ENCODE peak calls at places on chromosomes 11 and 22, in seven cellular contexts. A is WTC11, D is AG10803, N is upper lobe of right lung, T is heart left ventricle, Q is fibroblast of the aortic adventitia, W is GM12865. K is an unnamed sample.

GRCh38 chr11:83493918-83494317 is 207.8 kb upstream of the CCDC90B start:
- DNase-seq in W (no peak), D (no peak), T (no peak), A (no peak), N (no peak), Q (no peak), K (no peak)

GRCh38 chr22:25210831-25211230 is 8.6 kb upstream of the CRYBB2 start:
- DNase-seq in T (no peak), W (no peak), D (no peak), N (no peak), Q (no peak), A (no peak), K (no peak)

GRCh38 chr11:104873252-104873651 is 25.0 kb downstream of the CASP12 start:
- DNase-seq in N (no peak), D (no peak), W (no peak), T (no peak), A (peak; percentile 37), Q (no peak), K (no peak)

GRCh38 chr11:70152244-70152643 is 50.9 kb upstream of the FADD start:
- DNase-seq in D (no peak), A (no peak), N (no peak), W (no peak), T (no peak), Q (no peak), K (no peak)

GRCh38 chr11:117618273-117618672 is 178.7 kb downstream of the DSCAML1 start:
- DNase-seq in T (no peak), Q (no peak), W (no peak), N (peak; percentile 0), D (no peak), A (no peak), K (no peak)

GRCh38 chr22:50527921-50528681 is 1.7 kb downstream of the TYMP start:
- DNase-seq in W (no peak), Q (no peak), T (peak; percentile 26), N (no peak), D (no peak), A (no peak), K (no peak)

GRCh38 chr11:133953571-133953970 is 3.2 kb downstream of the IGSF9B start:
- DNase-seq in A (no peak), W (no peak), D (no peak), N (no peak), Q (no peak), T (no peak), K (no peak)

GRCh38 chr11:60830478-60831142 is 11.3 kb upstream of the CCDC86 start:
- DNase-seq in N (no peak), T (no peak), Q (no peak), D (no peak), A (no peak), W (no peak), K (no peak)

GRCh38 chr11:2577071-2578005 is 122.5 kb downstream of the KCNQ1OT1 start:
- DNase-seq in Q (no peak), D (no peak), T (peak; percentile 23), A (peak; percentile 19), W (no peak), N (peak; percentile 61), K (no peak)

GRCh38 chr22:44645531-44645930 is 56.5 kb upstream of the PRR5 start:
- DNase-seq in T (no peak), A (no peak), D (no peak), W (no peak), N (no peak), Q (no peak), K (no peak)

GRCh38 chr11:77187105-77187750 is 59.2 kb downstream of the MYO7A start:
- DNase-seq in N (no peak), D (no peak), W (no peak), A (no peak), Q (no peak), T (no peak), K (no peak)

GRCh38 chr22:31838917-31839316 is 85.1 kb downstream of the DEPDC5 start:
- DNase-seq in A (no peak), T (no peak), Q (no peak), D (no peak), W (no peak), N (no peak), K (no peak)

GRCh38 chr11:4695442-4695841 is 2.2 kb downstream of the OR51E2 start:
- DNase-seq in D (no peak), T (no peak), W (no peak), Q (no peak), N (no peak), A (no peak), K (no peak)

GRCh38 chr11:60125962-60126585 is 37.6 kb downstream of the MS4A2 start:
- DNase-seq in D (no peak), A (no peak), Q (no peak), W (no peak), T (no peak), N (no peak), K (no peak)

GRCh38 chr11:61973603-61974162 is 6.2 kb upstream of the FTH1 start:
- DNase-seq in T (peak; percentile 44), N (peak; percentile 66), Q (peak; percentile 65), W (no peak), A (no peak), D (peak; percentile 29), K (no peak)

GRCh38 chr11:69499946-69500284 is 18.5 kb downstream of the LINC01488 start:
- DNase-seq in N (peak; percentile 49), W (no peak), D (no peak), Q (no peak), A (no peak), T (peak; percentile 34), K (no peak)

GRCh38 chr11:115550291-115551059 is 46.3 kb upstream of the CADM1 start:
- DNase-seq in T (no peak), N (no peak), D (no peak), Q (no peak), W (no peak), A (no peak), K (no peak)

GRCh38 chr11:28981331-28981865 is 873.2 kb downstream of the METTL15 start:
- DNase-seq in T (no peak), A (no peak), N (no peak), Q (peak; percentile 45), W (no peak), D (no peak), K (no peak)

GRCh38 chr11:128465946-128466688 is 121.2 kb downstream of the ETS1 start:
- DNase-seq in D (no peak), T (peak; percentile 75), W (no peak), N (no peak), A (no peak), Q (no peak), K (no peak)

GRCh38 chr11:70747889-70748288 is 349.6 kb downstream of the CTTN start:
- DNase-seq in T (no peak), D (no peak), Q (no peak), W (no peak), A (no peak), N (no peak), K (no peak)

GRCh38 chr11:63510360-63511130 is 4.7 kb downstream of the LGALS12 start:
- DNase-seq in D (peak; percentile 19), A (no peak), Q (peak; percentile 77), T (peak; percentile 61), W (no peak), N (peak; percentile 75), K (peak; percentile 11)

GRCh38 chr11:2300290-2300935 is 1.3 kb downstream of the C11orf21 start:
- DNase-seq in A (no peak), D (no peak), W (no peak), N (peak; percentile 69), T (no peak), Q (no peak), K (no peak)

GRCh38 chr22:29194269-29194668 is 11.4 kb upstream of the EMID1 start:
- DNase-seq in W (no peak), N (no peak), Q (no peak), T (no peak), A (no peak), D (no peak), K (no peak)

GRCh38 chr11:82858133-82858532 is 42.1 kb downstream of the PRCP start:
- DNase-seq in D (no peak), W (no peak), T (no peak), Q (no peak), A (no peak), N (no peak), K (no peak)

GRCh38 chr11:36102868-36103267 is 159.0 kb downstream of the LDLRAD3 start:
- DNase-seq in Q (no peak), W (no peak), T (no peak), D (no peak), A (no peak), N (no peak), K (no peak)

GRCh38 chr22:40603088-40603605 is 33.4 kb downstream of the MRTFA start:
- DNase-seq in D (peak; percentile 61), Q (peak; percentile 70), A (no peak), N (no peak), T (no peak), W (no peak), K (no peak)

DNA sequence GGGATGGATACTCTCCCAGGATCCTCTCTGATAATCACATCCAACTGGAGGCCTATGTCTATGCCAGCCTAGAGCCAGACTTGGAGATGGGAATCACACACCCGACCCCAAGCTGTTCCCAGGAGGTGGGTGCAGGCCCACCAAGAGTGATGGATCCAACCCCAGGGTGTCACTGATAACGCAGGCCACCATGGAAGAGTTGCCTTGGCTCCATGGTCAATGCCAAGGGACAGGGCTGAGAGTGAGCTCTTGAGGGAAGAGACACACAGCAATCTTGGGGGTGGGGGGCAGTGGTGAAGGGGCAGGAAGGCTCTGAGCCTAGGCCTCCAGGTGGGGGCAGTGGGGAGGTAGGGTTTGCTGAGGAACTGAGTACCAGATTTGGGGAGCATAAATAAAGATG is 16.9 kb downstream of the TUB start:
- DNase-seq in N (no peak), Q (no peak), D (no peak), T (no peak), W (no peak), A (no peak), K (no peak)
- TF ChIP-seq CTCF in N (no peak), Q (no peak), D (no peak), T (no peak), W (no peak), A (no peak), K (no peak)

GRCh38 chr11:78417888-78418583 is 416 bp upstream of the GAB2 start:
- DNase-seq in W (peak; percentile 87), D (peak; percentile 76), N (peak; percentile 93), T (peak; percentile 90), A (peak; percentile 79), Q (peak; percentile 64), K (peak; percentile 85)
- TF ChIP-seq CTCF in W (no peak), D (no peak), N (peak; percentile 14), T (peak; percentile 43), A (no peak), Q (peak; percentile 33), K (peak; percentile 15)

DNA sequence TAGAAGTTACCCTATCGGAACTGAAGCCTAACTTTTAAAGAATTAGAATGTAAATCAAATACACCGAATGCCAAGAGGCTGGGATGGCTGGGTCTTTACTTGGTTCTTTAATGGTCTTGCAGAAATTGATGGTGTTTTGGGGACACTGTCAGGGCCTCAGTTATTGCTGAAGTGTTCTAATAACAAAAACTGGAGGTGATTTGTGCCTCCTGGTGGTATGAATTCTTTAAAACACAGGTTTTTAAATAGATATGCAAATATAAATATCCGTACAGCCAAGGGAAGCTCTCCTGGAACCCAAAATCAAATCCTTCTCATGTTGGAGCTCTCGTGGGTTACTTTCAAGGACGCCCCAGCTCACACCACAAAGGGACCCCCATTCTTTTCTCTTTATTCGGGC is 19.3 kb upstream of the TMPRSS5 start:
- DNase-seq in D (no peak), W (no peak), T (no peak), Q (no peak), A (no peak), N (no peak), K (no peak)
- TF ChIP-seq CTCF in D (peak; percentile 18), W (no peak), T (no peak), Q (no peak), A (no peak), N (no peak), K (no peak)

GRCh38 chr11:16881074-16881709 is 133.0 kb downstream of the PLEKHA7 start:
- DNase-seq in T (peak; percentile 79), N (peak; percentile 81), A (peak; percentile 22), D (peak; percentile 42), W (peak; percentile 56), Q (peak; percentile 48), K (no peak)
- TF ChIP-seq CTCF in T (peak; percentile 43), N (peak; percentile 41), A (no peak), D (peak; percentile 48), W (peak; percentile 8), Q (peak; percentile 39), K (no peak)